ENCODE peak calls at places on chromosomes 13 and 19, in ten cellular contexts. G is lung, W is foreskin keratinocyte, X is psoas muscle, F is cardiac muscle cell, Y is ovary, B is transverse colon, P is uterus, E is breast epithelium, K is heart left ventricle. L is an unnamed sample.

GRCh38 chr13:98286814-98287213 is 109.7 kb upstream of the RNF113B start:
- DNase-seq in G (no peak), W (no peak), X (no peak), F (no peak), Y (no peak), B (no peak), P (no peak), E (no peak), K (no peak), L (no peak)

GRCh38 chr13:44819245-44819644 is 170.0 kb downstream of the NUFIP1 start:
- DNase-seq in G (no peak), W (peak; percentile 88), X (no peak), F (no peak), Y (no peak), B (no peak), P (no peak), E (no peak), K (no peak), L (peak; percentile 85)

GRCh38 chr19:40889366-40889765 is 7.3 kb upstream of the CYP2A7 start:
- DNase-seq in G (no peak), W (no peak), X (no peak), F (no peak), Y (no peak), B (no peak), P (no peak), E (no peak), K (no peak), L (no peak)

GRCh38 chr13:81395368-81395767 is 1054.4 kb upstream of the SPRY2 start:
- DNase-seq in G (no peak), W (peak; percentile 9), X (no peak), F (peak; percentile 66), Y (no peak), B (peak; percentile 66), P (no peak), E (no peak), K (no peak), L (peak; percentile 3)

GRCh38 chr19:37654525-37654832 is 786 bp downstream of the ZFP30 start:
- DNase-seq in G (no peak), W (peak; percentile 24), X (no peak), F (peak; percentile 62), Y (no peak), B (no peak), P (no peak), E (no peak), K (no peak), L (peak; percentile 34)

GRCh38 chr19:51724543-51724942 is 752 bp upstream of the HAS1 start:
- DNase-seq in G (no peak), W (peak; percentile 47), X (peak; percentile 66), F (no peak), Y (no peak), B (no peak), P (no peak), E (no peak), K (no peak), L (no peak)

GRCh38 chr13:50919291-50919690 is 9.7 kb downstream of the RNASEH2B start:
- DNase-seq in G (no peak), W (no peak), X (no peak), F (no peak), Y (no peak), B (no peak), P (no peak), E (no peak), K (no peak), L (no peak)

GRCh38 chr13:33172911-33173310 is 112.6 kb downstream of the STARD13 start:
- DNase-seq in G (no peak), W (peak; percentile 28), X (no peak), F (no peak), Y (no peak), B (no peak), P (no peak), E (no peak), K (no peak), L (no peak)

GRCh38 chr13:75635621-75636338 is at the start of gene LMO7:
- DNase-seq in G (peak; percentile 53), W (no peak), X (peak; percentile 74), F (peak; percentile 49), Y (peak; percentile 55), B (peak; percentile 61), P (no peak), E (peak; percentile 64), K (peak; percentile 50), L (peak; percentile 29)

GRCh38 chr13:45367358-45367757 is 26.4 kb upstream of the TPT1 start:
- DNase-seq in G (peak; percentile 58), W (peak; percentile 98), X (no peak), F (no peak), Y (no peak), B (peak; percentile 81), P (peak; percentile 32), E (peak; percentile 63), K (peak; percentile 41), L (peak; percentile 97)

GRCh38 chr19:45049073-45049736 is 10.4 kb downstream of the CLASRP start:
- DNase-seq in G (no peak), W (peak; percentile 51), X (peak; percentile 63), F (no peak), Y (no peak), B (no peak), P (no peak), E (no peak), K (peak; percentile 54), L (no peak)

DNA sequence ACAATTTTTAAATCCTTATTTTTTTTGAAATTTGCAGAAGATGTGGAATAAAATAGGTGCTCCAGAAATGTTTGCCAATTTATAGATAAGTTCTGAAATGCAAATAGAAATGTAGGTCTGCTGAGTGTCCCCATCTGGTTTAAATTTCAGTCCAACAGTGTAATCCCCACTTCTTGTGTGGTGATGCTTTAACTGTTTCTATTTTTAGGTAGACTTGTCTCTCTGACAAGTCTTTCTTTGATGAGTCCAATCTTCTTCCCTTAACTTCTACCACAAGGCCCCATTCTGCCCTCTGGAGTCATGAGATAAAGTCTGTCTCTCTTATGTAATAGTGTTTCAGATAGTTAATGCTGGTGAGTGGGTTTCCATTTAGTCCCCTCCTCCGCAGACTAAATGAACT is 390.4 kb downstream of the RFC3 start:
- DNase-seq in G (no peak), W (no peak), X (no peak), F (no peak), Y (no peak), B (no peak), P (no peak), E (no peak), K (no peak), L (no peak)
- H3K27ac ChIP-seq in G (no peak overlapping the region), W (no peak overlapping the region), X (no peak overlapping the region), F (peak overlapping the region; percentile 56), Y (no peak overlapping the region), B (peak overlapping the region; percentile 8), P (no peak overlapping the region), E (no peak overlapping the region), K (no peak overlapping the region), L (no peak overlapping the region)

GRCh38 chr19:50720181-50720920 is 749 bp upstream of the SHANK1 start:
- DNase-seq in G (no peak), W (no peak), X (no peak), F (no peak), Y (no peak), B (no peak), P (no peak), E (no peak), K (no peak), L (no peak)

GRCh38 chr19:50721441-50722137 is 1.6 kb upstream of the CLEC11A start:
- DNase-seq in G (no peak), W (no peak), X (no peak), F (no peak), Y (no peak), B (no peak), P (no peak), E (no peak), K (no peak), L (no peak)

GRCh38 chr19:50719566-50719965 is at the start of gene SHANK1:
- DNase-seq in G (no peak), W (no peak), X (no peak), F (peak; percentile 43), Y (peak; percentile 23), B (no peak), P (no peak), E (no peak), K (no peak), L (no peak)

GRCh38 chr19:50722248-50723013 is 733 bp upstream of the CLEC11A start:
- DNase-seq in G (no peak), W (no peak), X (no peak), F (no peak), Y (no peak), B (no peak), P (no peak), E (no peak), K (no peak), L (no peak)

DNA sequence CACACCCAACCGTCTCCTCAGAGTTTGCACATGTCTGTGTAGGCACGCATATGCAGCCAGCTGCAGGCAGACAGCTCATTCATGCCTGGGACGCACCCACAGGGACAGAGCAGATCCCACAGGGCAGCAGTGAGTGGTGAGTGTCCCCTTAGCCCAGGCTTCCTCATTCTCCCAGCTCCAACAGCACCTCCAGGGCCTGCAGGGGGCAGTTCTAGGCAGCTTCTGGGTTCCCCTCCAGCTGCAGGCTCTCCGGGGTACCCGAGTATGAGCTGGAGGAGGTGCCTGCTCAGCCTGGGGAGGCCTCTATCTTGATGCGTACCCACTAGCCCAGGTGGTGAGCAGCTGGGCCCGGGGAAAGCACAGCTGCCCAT is 1.3 kb upstream of the SHANK1 start:
- DNase-seq in G (no peak), W (peak; percentile 51), X (no peak), F (no peak), Y (no peak), B (no peak), P (no peak), E (no peak), K (no peak), L (no peak)
- TF ChIP-seq CTCF in G (no peak), W (peak; percentile 32), X (no peak), F (peak; percentile 10), Y (no peak), B (no peak), P (no peak), E (no peak), K (no peak), L (no peak)

DNA sequence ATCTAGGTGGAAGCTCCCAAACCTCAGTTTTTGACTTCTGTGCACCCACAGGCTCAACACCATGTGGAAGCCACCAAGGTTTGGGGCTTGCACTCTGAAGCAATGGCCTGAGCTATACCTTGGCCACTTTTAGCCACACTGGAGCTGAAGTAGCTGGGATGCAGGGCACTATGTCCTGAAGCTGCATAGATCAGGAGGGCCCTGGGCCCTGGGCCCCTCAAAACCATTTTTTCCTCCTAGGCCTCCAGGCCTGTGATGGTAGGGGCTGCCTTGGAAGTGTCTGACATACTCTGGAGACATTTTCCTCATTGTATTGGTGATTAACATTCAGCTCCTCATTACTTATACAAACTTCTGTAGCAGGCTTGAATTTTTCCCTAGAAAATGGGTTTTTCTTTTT is 273.7 kb downstream of the FGF9 start:
- DNase-seq in G (no peak), W (no peak), X (no peak), F (no peak), Y (no peak), B (no peak), P (no peak), E (no peak), K (no peak), L (no peak)
- H3K27ac ChIP-seq in G (no peak overlapping the region), W (no peak overlapping the region), X (no peak overlapping the region), F (no peak overlapping the region), Y (no peak overlapping the region), B (no peak overlapping the region), P (no peak overlapping the region), E (no peak overlapping the region), K (no peak overlapping the region), L (no peak overlapping the region)

DNA sequence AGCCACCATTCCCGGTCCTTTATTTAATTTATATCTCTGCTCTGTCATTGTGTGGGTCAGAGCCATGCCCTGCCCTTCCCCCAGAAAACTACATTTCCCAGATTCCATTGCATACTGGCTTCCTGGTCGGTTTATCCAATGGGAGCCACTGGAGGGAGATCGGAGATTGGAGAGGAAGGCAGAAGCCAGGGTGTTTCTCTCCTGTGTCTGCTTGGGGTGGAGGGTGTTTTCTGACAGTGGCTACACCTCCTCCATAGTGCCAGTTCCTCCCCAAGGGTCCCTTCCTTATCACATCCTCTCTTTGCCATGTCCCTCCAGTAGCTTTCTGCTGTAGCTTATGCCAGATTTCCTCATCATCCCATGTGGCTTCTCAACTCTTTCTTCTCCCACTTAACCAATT is 19.0 kb downstream of the OLFM2 start:
- DNase-seq in G (no peak), W (peak; percentile 44), X (no peak), F (peak; percentile 57), Y (no peak), B (no peak), P (no peak), E (no peak), K (no peak), L (peak; percentile 70)
- TF ChIP-seq CTCF in G (no peak), W (peak; percentile 5), X (no peak), F (no peak), Y (no peak), B (no peak), P (no peak), E (no peak), K (no peak), L (no peak)